ENCODE peak calls at places on chromosomes 4 and X, in eight cellular contexts. One of them, this sample, is unnamed.
A peak's percentile ranks its signal among the peaks of the same experiment; 100 is the strongest.

GRCh38 chrX:9907645-9908387 is 59.3 kb upstream of the CLDN34 start:
- DNase-seq in AG20443: no peak
- DNase-seq in mucosa of descending colon: no peak
- DNase-seq in GM12865: no peak
- DNase-seq in cardiac muscle cell: no peak
- DNase-seq in stimulated activated CD8-positive, alpha-beta memory T cell treated with anti-CD3 and anti-CD28 coated beads, Interleukin-4, amount 100 ng/mL, for 24 hours: no peak
- DNase-seq in GM04503: no peak
- DNase-seq in nephron progenitor cell: no peak
- DNase-seq in this sample: no peak

GRCh38 chr4:15238720-15239119 is 189.1 kb upstream of the C1QTNF7 start:
- DNase-seq in stimulated activated CD8-positive, alpha-beta memory T cell treated with anti-CD3 and anti-CD28 coated beads, Interleukin-4, amount 100 ng/mL, for 24 hours: no peak
- DNase-seq in mucosa of descending colon: no peak
- DNase-seq in cardiac muscle cell: peak; percentile 60
- DNase-seq in GM04503: no peak
- DNase-seq in GM12865: peak; percentile 33
- DNase-seq in AG20443: peak; percentile 78
- DNase-seq in nephron progenitor cell: peak; percentile 39
- DNase-seq in this sample: no peak

GRCh38 chrX:96715412-96715940 is 30.8 kb downstream of the DIAPH2 start:
- DNase-seq in GM04503: peak; percentile 1
- DNase-seq in nephron progenitor cell: no peak
- DNase-seq in stimulated activated CD8-positive, alpha-beta memory T cell treated with anti-CD3 and anti-CD28 coated beads, Interleukin-4, amount 100 ng/mL, for 24 hours: no peak
- DNase-seq in mucosa of descending colon: no peak
- DNase-seq in cardiac muscle cell: no peak
- DNase-seq in AG20443: peak; percentile 2
- DNase-seq in GM12865: no peak
- DNase-seq in this sample: no peak

GRCh38 chrX:40172980-40173661 is 75.4 kb upstream of the BCOR start:
- DNase-seq in nephron progenitor cell: no peak
- DNase-seq in GM04503: no peak
- DNase-seq in GM12865: no peak
- DNase-seq in cardiac muscle cell: no peak
- DNase-seq in stimulated activated CD8-positive, alpha-beta memory T cell treated with anti-CD3 and anti-CD28 coated beads, Interleukin-4, amount 100 ng/mL, for 24 hours: no peak
- DNase-seq in mucosa of descending colon: peak; percentile 18
- DNase-seq in AG20443: no peak
- DNase-seq in this sample: no peak

GRCh38 chrX:22246620-22247019 is 26.1 kb upstream of the CBLL2 start:
- DNase-seq in stimulated activated CD8-positive, alpha-beta memory T cell treated with anti-CD3 and anti-CD28 coated beads, Interleukin-4, amount 100 ng/mL, for 24 hours: no peak
- DNase-seq in GM04503: peak; percentile 8
- DNase-seq in AG20443: peak; percentile 10
- DNase-seq in nephron progenitor cell: no peak
- DNase-seq in GM12865: no peak
- DNase-seq in cardiac muscle cell: no peak
- DNase-seq in mucosa of descending colon: no peak
- DNase-seq in this sample: no peak

GRCh38 chr4:29213020-29213419 is 1507.1 kb upstream of the PCDH7 start:
- DNase-seq in cardiac muscle cell: no peak
- DNase-seq in GM04503: no peak
- DNase-seq in mucosa of descending colon: no peak
- DNase-seq in GM12865: no peak
- DNase-seq in nephron progenitor cell: no peak
- DNase-seq in stimulated activated CD8-positive, alpha-beta memory T cell treated with anti-CD3 and anti-CD28 coated beads, Interleukin-4, amount 100 ng/mL, for 24 hours: no peak
- DNase-seq in AG20443: no peak
- DNase-seq in this sample: no peak

GRCh38 chr4:156718226-156718625 is 253.4 kb downstream of the PDGFC start:
- DNase-seq in GM04503: no peak
- DNase-seq in GM12865: no peak
- DNase-seq in nephron progenitor cell: no peak
- DNase-seq in cardiac muscle cell: no peak
- DNase-seq in mucosa of descending colon: no peak
- DNase-seq in stimulated activated CD8-positive, alpha-beta memory T cell treated with anti-CD3 and anti-CD28 coated beads, Interleukin-4, amount 100 ng/mL, for 24 hours: no peak
- DNase-seq in AG20443: no peak
- DNase-seq in this sample: no peak

GRCh38 chr4:166146806-166147540 is 273.9 kb downstream of the TLL1 start:
- DNase-seq in GM12865: no peak
- DNase-seq in nephron progenitor cell: no peak
- DNase-seq in cardiac muscle cell: no peak
- DNase-seq in AG20443: no peak
- DNase-seq in GM04503: no peak
- DNase-seq in stimulated activated CD8-positive, alpha-beta memory T cell treated with anti-CD3 and anti-CD28 coated beads, Interleukin-4, amount 100 ng/mL, for 24 hours: no peak
- DNase-seq in mucosa of descending colon: no peak
- DNase-seq in this sample: no peak

GRCh38 chrX:13177921-13178320 is 133.5 kb upstream of the FAM9C start:
- DNase-seq in nephron progenitor cell: no peak
- DNase-seq in GM04503: no peak
- DNase-seq in mucosa of descending colon: no peak
- DNase-seq in cardiac muscle cell: no peak
- DNase-seq in stimulated activated CD8-positive, alpha-beta memory T cell treated with anti-CD3 and anti-CD28 coated beads, Interleukin-4, amount 100 ng/mL, for 24 hours: no peak
- DNase-seq in GM12865: no peak
- DNase-seq in AG20443: no peak
- DNase-seq in this sample: no peak

GRCh38 chr4:165631208-165631894 is 241.7 kb upstream of the TLL1 start:
- DNase-seq in nephron progenitor cell: no peak
- DNase-seq in stimulated activated CD8-positive, alpha-beta memory T cell treated with anti-CD3 and anti-CD28 coated beads, Interleukin-4, amount 100 ng/mL, for 24 hours: no peak
- DNase-seq in AG20443: peak; percentile 8
- DNase-seq in mucosa of descending colon: no peak
- DNase-seq in GM04503: no peak
- DNase-seq in GM12865: no peak
- DNase-seq in cardiac muscle cell: no peak
- DNase-seq in this sample: no peak

GRCh38 chrX:22689290-22689689 is 310.5 kb upstream of the DDX53 start:
- DNase-seq in cardiac muscle cell: no peak
- DNase-seq in stimulated activated CD8-positive, alpha-beta memory T cell treated with anti-CD3 and anti-CD28 coated beads, Interleukin-4, amount 100 ng/mL, for 24 hours: no peak
- DNase-seq in mucosa of descending colon: no peak
- DNase-seq in GM04503: no peak
- DNase-seq in nephron progenitor cell: no peak
- DNase-seq in GM12865: no peak
- DNase-seq in AG20443: peak; percentile 11
- DNase-seq in this sample: no peak

GRCh38 chr4:182242793-182243192 is 409 bp upstream of the TENM3 start:
- DNase-seq in stimulated activated CD8-positive, alpha-beta memory T cell treated with anti-CD3 and anti-CD28 coated beads, Interleukin-4, amount 100 ng/mL, for 24 hours: no peak
- DNase-seq in GM04503: no peak
- DNase-seq in mucosa of descending colon: no peak
- DNase-seq in cardiac muscle cell: no peak
- DNase-seq in nephron progenitor cell: no peak
- DNase-seq in GM12865: no peak
- DNase-seq in AG20443: no peak
- DNase-seq in this sample: no peak

GRCh38 chr4:105551968-105552746 is at the start of gene ARHGEF38:
- DNase-seq in nephron progenitor cell: no peak
- DNase-seq in stimulated activated CD8-positive, alpha-beta memory T cell treated with anti-CD3 and anti-CD28 coated beads, Interleukin-4, amount 100 ng/mL, for 24 hours: no peak
- DNase-seq in mucosa of descending colon: peak; percentile 86
- DNase-seq in GM12865: no peak
- DNase-seq in cardiac muscle cell: no peak
- DNase-seq in AG20443: peak; percentile 35
- DNase-seq in GM04503: peak; percentile 2
- DNase-seq in this sample: no peak

GRCh38 chrX:132444936-132445335 is 43.9 kb downstream of the MBNL3 start:
- DNase-seq in GM04503: no peak
- DNase-seq in mucosa of descending colon: no peak
- DNase-seq in AG20443: no peak
- DNase-seq in GM12865: no peak
- DNase-seq in cardiac muscle cell: no peak
- DNase-seq in nephron progenitor cell: no peak
- DNase-seq in stimulated activated CD8-positive, alpha-beta memory T cell treated with anti-CD3 and anti-CD28 coated beads, Interleukin-4, amount 100 ng/mL, for 24 hours: no peak
- DNase-seq in this sample: no peak

GRCh38 chrX:133401539-133401938 is 13.8 kb downstream of the GPC4 start:
- DNase-seq in cardiac muscle cell: no peak
- DNase-seq in GM04503: no peak
- DNase-seq in AG20443: no peak
- DNase-seq in stimulated activated CD8-positive, alpha-beta memory T cell treated with anti-CD3 and anti-CD28 coated beads, Interleukin-4, amount 100 ng/mL, for 24 hours: no peak
- DNase-seq in GM12865: no peak
- DNase-seq in nephron progenitor cell: no peak
- DNase-seq in mucosa of descending colon: no peak
- DNase-seq in this sample: no peak

GRCh38 chr4:80566203-80566872 is 230.8 kb downstream of the CFAP299 start:
- DNase-seq in AG20443: no peak
- DNase-seq in stimulated activated CD8-positive, alpha-beta memory T cell treated with anti-CD3 and anti-CD28 coated beads, Interleukin-4, amount 100 ng/mL, for 24 hours: no peak
- DNase-seq in cardiac muscle cell: no peak
- DNase-seq in mucosa of descending colon: no peak
- DNase-seq in nephron progenitor cell: no peak
- DNase-seq in GM04503: no peak
- DNase-seq in GM12865: no peak
- DNase-seq in this sample: no peak

GRCh38 chr4:7389101-7389701 is 45.5 kb downstream of the PSAPL1 start:
- DNase-seq in GM04503: no peak
- DNase-seq in mucosa of descending colon: no peak
- DNase-seq in cardiac muscle cell: no peak
- DNase-seq in stimulated activated CD8-positive, alpha-beta memory T cell treated with anti-CD3 and anti-CD28 coated beads, Interleukin-4, amount 100 ng/mL, for 24 hours: no peak
- DNase-seq in GM12865: no peak
- DNase-seq in AG20443: no peak
- DNase-seq in nephron progenitor cell: no peak
- DNase-seq in this sample: peak; percentile 32

GRCh38 chrX:5051831-5052491 is 1176.7 kb downstream of the NLGN4X start:
- DNase-seq in GM04503: peak; percentile 7
- DNase-seq in mucosa of descending colon: peak; percentile 12
- DNase-seq in stimulated activated CD8-positive, alpha-beta memory T cell treated with anti-CD3 and anti-CD28 coated beads, Interleukin-4, amount 100 ng/mL, for 24 hours: no peak
- DNase-seq in GM12865: no peak
- DNase-seq in cardiac muscle cell: peak; percentile 78
- DNase-seq in AG20443: no peak
- DNase-seq in nephron progenitor cell: no peak
- DNase-seq in this sample: no peak

GRCh38 chrX:152632445-152633097 is 5.1 kb upstream of the GABRQ start:
- DNase-seq in cardiac muscle cell: peak; percentile 43
- DNase-seq in stimulated activated CD8-positive, alpha-beta memory T cell treated with anti-CD3 and anti-CD28 coated beads, Interleukin-4, amount 100 ng/mL, for 24 hours: peak; percentile 23
- DNase-seq in AG20443: peak; percentile 37
- DNase-seq in mucosa of descending colon: peak; percentile 70
- DNase-seq in GM12865: peak; percentile 16
- DNase-seq in GM04503: peak; percentile 8
- DNase-seq in nephron progenitor cell: peak; percentile 71
- DNase-seq in this sample: peak; percentile 47

GRCh38 chrX:29071525-29071924 is 484.3 kb downstream of the IL1RAPL1 start:
- DNase-seq in stimulated activated CD8-positive, alpha-beta memory T cell treated with anti-CD3 and anti-CD28 coated beads, Interleukin-4, amount 100 ng/mL, for 24 hours: no peak
- DNase-seq in GM04503: peak; percentile 12
- DNase-seq in nephron progenitor cell: no peak
- DNase-seq in AG20443: peak; percentile 4
- DNase-seq in mucosa of descending colon: no peak
- DNase-seq in cardiac muscle cell: no peak
- DNase-seq in GM12865: no peak
- DNase-seq in this sample: no peak

GRCh38 chr4:142984871-142985585 is 138.9 kb upstream of the INPP4B start:
- DNase-seq in cardiac muscle cell: peak; percentile 24
- DNase-seq in GM12865: peak; percentile 10
- DNase-seq in GM04503: no peak
- DNase-seq in AG20443: peak; percentile 45
- DNase-seq in stimulated activated CD8-positive, alpha-beta memory T cell treated with anti-CD3 and anti-CD28 coated beads, Interleukin-4, amount 100 ng/mL, for 24 hours: no peak
- DNase-seq in mucosa of descending colon: peak; percentile 31
- DNase-seq in nephron progenitor cell: no peak
- DNase-seq in this sample: no peak

GRCh38 chr4:7844247-7844991 is 95.2 kb downstream of the AFAP1 start:
- DNase-seq in AG20443: peak; percentile 56
- DNase-seq in GM12865: peak; percentile 67
- DNase-seq in GM04503: no peak
- DNase-seq in stimulated activated CD8-positive, alpha-beta memory T cell treated with anti-CD3 and anti-CD28 coated beads, Interleukin-4, amount 100 ng/mL, for 24 hours: peak; percentile 66
- DNase-seq in mucosa of descending colon: peak; percentile 89
- DNase-seq in nephron progenitor cell: peak; percentile 76
- DNase-seq in cardiac muscle cell: peak; percentile 57
- DNase-seq in this sample: peak; percentile 75

GRCh38 chr4:55545681-55546632 is 752 bp downstream of the CLOCK start:
- DNase-seq in nephron progenitor cell: peak; percentile 78
- DNase-seq in AG20443: peak; percentile 82
- DNase-seq in mucosa of descending colon: peak; percentile 83
- DNase-seq in stimulated activated CD8-positive, alpha-beta memory T cell treated with anti-CD3 and anti-CD28 coated beads, Interleukin-4, amount 100 ng/mL, for 24 hours: peak; percentile 47
- DNase-seq in cardiac muscle cell: peak; percentile 93
- DNase-seq in GM04503: no peak
- DNase-seq in GM12865: peak; percentile 87
- DNase-seq in this sample: peak; percentile 91

This sample was measured in right lobe of liver.